ENCODE peak calls at places on chromosomes 2 and 18, in nine cellular contexts. Y, W, F, M, L, B, X, E and Z are unnamed samples.

GRCh38 chr2:213238753-213239591 is 45.3 kb upstream of the SPAG16 start:
- DNase-seq in Y (peak), W (no peak), F (no peak), M (no peak), L (peak), B (peak), X (no peak), E (peak), Z (no peak)

GRCh38 chr2:220478305-220479058 is 851.1 kb downstream of the SLC4A3 start:
- DNase-seq in Y (no peak), W (no peak), F (no peak), M (no peak), L (no peak), B (no peak), X (no peak), E (no peak), Z (no peak)

GRCh38 chr2:107556038-107556627 is 270.6 kb upstream of the RGPD4 start:
- DNase-seq in Y (no peak), W (peak), F (no peak), M (no peak), L (no peak), B (no peak), X (peak), E (no peak), Z (no peak)

GRCh38 chr2:207662203-207662602 is 37.0 kb upstream of the METTL21A start:
- DNase-seq in Y (no peak), W (no peak), F (no peak), M (peak), L (no peak), B (no peak), X (no peak), E (no peak), Z (no peak)

GRCh38 chr2:167133614-167134013 is 245.3 kb downstream of the XIRP2 start:
- DNase-seq in Y (no peak), W (no peak), F (no peak), M (no peak), L (no peak), B (no peak), X (no peak), E (no peak), Z (no peak)

GRCh38 chr2:128452536-128453530 is 134.2 kb upstream of the HS6ST1 start:
- DNase-seq in Y (no peak), W (no peak), F (peak), M (no peak), L (no peak), B (no peak), X (no peak), E (no peak), Z (no peak)

GRCh38 chr18:64659186-64659585 is 510.3 kb upstream of the LINC00305 start:
- DNase-seq in Y (no peak), W (no peak), F (no peak), M (no peak), L (no peak), B (no peak), X (no peak), E (no peak), Z (no peak)

GRCh38 chr2:192570786-192571185 is 376.1 kb upstream of the TMEFF2 start:
- DNase-seq in Y (no peak), W (no peak), F (no peak), M (no peak), L (no peak), B (no peak), X (no peak), E (no peak), Z (no peak)

GRCh38 chr2:28407976-28408690 is 15.5 kb downstream of the FOSL2 start:
- DNase-seq in Y (no peak), W (no peak), F (no peak), M (no peak), L (no peak), B (no peak), X (no peak), E (no peak), Z (no peak)

GRCh38 chr2:43518182-43518581 is 77.7 kb downstream of the THADA start:
- DNase-seq in Y (peak), W (no peak), F (no peak), M (no peak), L (no peak), B (no peak), X (peak), E (peak), Z (no peak)

GRCh38 chr2:55862673-55863390 is 60.8 kb downstream of the EFEMP1 start:
- DNase-seq in Y (peak), W (no peak), F (no peak), M (no peak), L (peak), B (no peak), X (peak), E (peak), Z (no peak)

GRCh38 chr18:49561127-49561376 is 805 bp upstream of the LIPG start:
- DNase-seq in Y (no peak), W (no peak), F (no peak), M (no peak), L (no peak), B (no peak), X (no peak), E (no peak), Z (no peak)

GRCh38 chr2:20398956-20399567 is 47.8 kb upstream of the RHOB start:
- DNase-seq in Y (no peak), W (no peak), F (no peak), M (no peak), L (no peak), B (no peak), X (no peak), E (peak), Z (no peak)

GRCh38 chr2:6103949-6104348 is 411.8 kb downstream of the SOX11 start:
- DNase-seq in Y (no peak), W (peak), F (no peak), M (peak), L (no peak), B (no peak), X (no peak), E (no peak), Z (no peak)

GRCh38 chr2:455046-455705 is 167.3 kb upstream of the ALKAL2 start:
- DNase-seq in Y (no peak), W (no peak), F (no peak), M (no peak), L (no peak), B (no peak), X (no peak), E (no peak), Z (no peak)

GRCh38 chr2:30234180-30234971 is 3.0 kb downstream of the LBH start:
- DNase-seq in Y (peak), W (no peak), F (no peak), M (no peak), L (peak), B (peak), X (no peak), E (peak), Z (no peak)

GRCh38 chr18:72207280-72207679 is 336.9 kb downstream of the CBLN2 start:
- DNase-seq in Y (no peak), W (no peak), F (no peak), M (no peak), L (no peak), B (no peak), X (no peak), E (no peak), Z (no peak)

GRCh38 chr2:156396126-156396525 is 40.1 kb upstream of the GPD2 start:
- DNase-seq in Y (no peak), W (no peak), F (no peak), M (no peak), L (no peak), B (no peak), X (no peak), E (no peak), Z (no peak)

DNA sequence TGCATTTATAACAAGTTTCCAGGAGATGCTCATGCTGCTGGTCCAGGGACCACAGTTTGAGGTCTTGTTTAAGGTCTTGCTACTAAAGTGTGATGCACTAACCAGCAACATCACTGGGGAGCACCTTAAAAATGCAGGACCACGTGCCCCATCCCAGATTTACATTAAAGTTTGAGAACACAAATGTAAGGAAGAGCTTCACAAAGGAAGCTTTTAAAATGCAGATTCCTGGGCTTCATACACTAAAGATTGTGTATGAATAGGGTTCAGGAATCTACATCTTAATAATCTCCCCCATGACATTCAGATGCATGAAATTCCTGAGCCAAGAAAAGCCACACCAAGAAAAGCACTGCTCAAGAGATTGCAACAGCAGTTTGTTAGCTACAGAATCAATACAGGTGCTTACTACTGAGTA is 235.3 kb upstream of the TANK start:
- DNase-seq in Y (no peak), W (no peak), F (no peak), M (no peak), L (no peak), B (no peak), X (no peak), E (no peak), Z (no peak)
- H3K4me3 ChIP-seq in Y (no peak), W (no peak), F (no peak), M (no peak), L (no peak), B (no peak), X (no peak), E (no peak), Z (no peak)

DNA sequence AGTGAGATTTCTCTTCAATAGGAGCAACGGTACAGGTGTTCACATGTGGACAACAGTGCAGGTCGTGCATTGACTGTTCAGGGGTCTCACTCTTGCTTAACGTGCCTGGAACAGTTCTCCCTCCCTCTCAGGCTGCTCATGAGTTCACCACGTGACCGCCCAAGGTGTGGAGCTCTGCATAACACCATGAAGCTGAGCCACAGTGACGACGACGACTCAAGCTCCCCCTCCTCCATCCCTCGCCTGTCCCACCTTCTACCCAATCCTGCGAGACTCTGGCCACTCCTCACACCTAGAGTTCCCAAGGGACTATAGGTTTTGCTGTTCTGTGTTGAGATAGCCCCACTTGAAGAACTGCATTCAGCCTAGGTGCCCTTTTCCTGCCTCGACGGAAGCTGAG is 42.8 kb downstream of the STK25 start:
- DNase-seq in Y (no peak), W (no peak), F (peak), M (no peak), L (no peak), B (no peak), X (no peak), E (no peak), Z (no peak)
- H3K4me3 ChIP-seq in Y (no peak), W (no peak), F (no peak), M (no peak), L (no peak), B (no peak), X (no peak), E (no peak), Z (no peak)

GRCh38 chr2:96264086-96264485 is 1.7 kb downstream of the TMEM127 start:
- DNase-seq in Y (peak), W (no peak), F (no peak), M (no peak), L (peak), B (no peak), X (no peak), E (peak), Z (no peak)
- H3K4me3 ChIP-seq in Y (peak), W (peak), F (no peak), M (no peak), L (peak), B (peak), X (peak), E (peak), Z (peak)

DNA sequence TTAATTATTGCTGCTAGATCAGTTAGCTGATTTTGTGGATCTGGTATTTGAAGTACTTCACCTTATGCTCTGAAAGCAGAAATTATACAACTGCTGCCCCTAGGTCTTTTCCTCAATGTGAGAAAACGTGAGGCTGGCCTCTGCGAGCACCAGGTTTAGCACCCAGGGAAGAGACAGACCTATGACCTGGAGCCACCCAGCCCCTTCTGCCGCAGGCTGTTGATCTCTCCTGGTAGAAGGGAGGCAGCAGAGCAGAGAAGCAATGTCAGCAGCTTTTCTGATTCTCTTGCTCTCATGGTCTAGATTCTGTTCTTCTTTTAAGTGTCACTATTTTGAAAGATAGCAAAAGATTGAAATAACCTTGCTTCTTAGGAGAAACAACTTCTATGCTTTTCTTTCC is 19.9 kb downstream of the TRAPPC12 start:
- DNase-seq in Y (no peak), W (peak), F (no peak), M (no peak), L (no peak), B (no peak), X (no peak), E (no peak), Z (no peak)
- H3K4me3 ChIP-seq in Y (no peak), W (peak), F (no peak), M (no peak), L (no peak), B (no peak), X (no peak), E (no peak), Z (peak)

DNA sequence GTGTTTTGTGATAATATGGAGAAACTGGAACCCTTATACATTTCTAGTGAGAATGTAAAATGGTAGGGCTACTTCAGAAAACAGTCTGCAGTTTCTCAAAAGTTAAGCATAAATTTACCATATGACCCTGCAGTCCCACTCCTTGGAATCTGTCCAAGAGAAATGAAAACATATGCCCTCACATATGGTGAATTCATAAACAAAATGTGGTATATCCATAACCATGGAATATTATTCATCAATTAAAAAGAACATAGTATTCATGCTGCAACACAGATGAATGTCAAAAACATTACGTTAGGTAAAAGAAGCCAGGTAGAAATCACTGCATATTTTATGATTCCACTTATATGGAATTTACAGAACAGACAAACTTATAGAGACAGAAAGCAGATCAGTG is 11.8 kb downstream of the ROCK2 start:
- DNase-seq in Y (no peak), W (no peak), F (no peak), M (no peak), L (no peak), B (no peak), X (no peak), E (no peak), Z (no peak)
- H3K4me3 ChIP-seq in Y (no peak), W (no peak), F (no peak), M (no peak), L (no peak), B (no peak), X (no peak), E (no peak), Z (no peak)

GRCh38 chr2:85394976-85395375 is 15.2 kb downstream of the CAPG start:
- DNase-seq in Y (no peak), W (no peak), F (peak), M (no peak), L (no peak), B (no peak), X (no peak), E (no peak), Z (no peak)

GRCh38 chr2:85398426-85399182 is 11.6 kb downstream of the CAPG start:
- DNase-seq in Y (no peak), W (no peak), F (peak), M (no peak), L (no peak), B (no peak), X (no peak), E (no peak), Z (no peak)

GRCh38 chr2:85395912-85396475 is 14.2 kb downstream of the CAPG start:
- DNase-seq in Y (no peak), W (no peak), F (peak), M (no peak), L (no peak), B (no peak), X (no peak), E (no peak), Z (no peak)

GRCh38 chr2:85397925-85398331 is 12.2 kb downstream of the CAPG start:
- DNase-seq in Y (no peak), W (no peak), F (peak), M (no peak), L (no peak), B (no peak), X (no peak), E (no peak), Z (no peak)

GRCh38 chr2:85396531-85397470 is 13.4 kb downstream of the CAPG start:
- DNase-seq in Y (no peak), W (no peak), F (peak), M (no peak), L (peak), B (no peak), X (no peak), E (no peak), Z (no peak)
- H3K4me3 ChIP-seq in Y (no peak), W (no peak), F (no peak), M (no peak), L (no peak), B (no peak), X (no peak), E (no peak), Z (no peak)

GRCh38 chr18:74172697-74173433 is 24.5 kb downstream of the TIMM21 start:
- DNase-seq in Y (no peak), W (no peak), F (no peak), M (no peak), L (no peak), B (no peak), X (no peak), E (no peak), Z (no peak)
- H3K4me3 ChIP-seq in Y (no peak), W (no peak), F (no peak), M (no peak), L (no peak), B (no peak), X (no peak), E (no peak), Z (no peak)